ENCODE peak calls at places on chromosomes 1 and 21, in five cellular contexts. X, V, W, B and M are unnamed samples.

GRCh38 chr1:7752512-7753417 is 18.3 kb upstream of the VAMP3 start:
- DNase-seq in B (peak), W (peak), V (peak), X (peak), M (peak)

GRCh38 chr1:6313382-6314265 is 52.7 kb upstream of the GPR153 start:
- DNase-seq in V (no peak), X (no peak), W (no peak), B (no peak), M (no peak)

GRCh38 chr1:43991476-43992231 is at the start of gene CCDC24:
- DNase-seq in W (peak), V (peak), X (peak), B (peak), M (peak)

GRCh38 chr1:12112711-12113161 is 49.6 kb downstream of the TNFRSF8 start:
- DNase-seq in B (no peak), V (no peak), X (peak), W (no peak), M (no peak)

GRCh38 chr1:76035053-76035452 is 39.5 kb upstream of the ST6GALNAC3 start:
- DNase-seq in W (no peak), V (no peak), B (no peak), X (peak), M (peak)

GRCh38 chr1:7192453-7192852 is 407.2 kb downstream of the CAMTA1 start:
- DNase-seq in X (no peak), V (no peak), W (no peak), B (no peak), M (no peak)

GRCh38 chr1:8097077-8097799 is 71.1 kb upstream of the ERRFI1 start:
- DNase-seq in B (no peak), W (peak), V (peak), X (peak), M (no peak)

GRCh38 chr1:41641483-41641829 is 157.0 kb upstream of the EDN2 start:
- DNase-seq in V (no peak), X (no peak), B (no peak), W (no peak), M (no peak)

GRCh38 chr1:170221031-170221430 is 75.3 kb downstream of the NTMT2 start:
- DNase-seq in B (peak), W (no peak), X (peak), V (no peak), M (no peak)

GRCh38 chr1:179742717-179743678 is at the start of gene FAM163A:
- DNase-seq in X (no peak), B (no peak), W (peak), V (no peak), M (peak)

GRCh38 chr1:16720403-16721223 is 19.7 kb upstream of the RNU1-4 start:
- DNase-seq in B (no peak), X (no peak), V (no peak), W (no peak), M (no peak)

GRCh38 chr1:22250724-22251123 is 107.8 kb upstream of the WNT4 start:
- DNase-seq in V (no peak), B (no peak), X (peak), W (no peak), M (no peak)

GRCh38 chr1:94974224-94974623 is 47.3 kb upstream of the CNN3 start:
- DNase-seq in V (no peak), X (peak), B (peak), W (no peak), M (no peak)

GRCh38 chr1:162916821-162917613 is 56.0 kb upstream of the CCDC190 start:
- DNase-seq in X (no peak), W (no peak), B (no peak), V (no peak), M (no peak)

GRCh38 chr1:3064296-3064850 is 4.6 kb upstream of the PRDM16 start:
- DNase-seq in X (no peak), B (no peak), V (no peak), W (no peak), M (no peak)

GRCh38 chr1:182889997-182890396 is 50.9 kb downstream of the DHX9 start:
- DNase-seq in W (no peak), V (no peak), X (no peak), B (no peak), M (no peak)

GRCh38 chr1:25657121-25657521 is 40.5 kb downstream of the MAN1C1 start:
- DNase-seq in V (no peak), B (no peak), X (no peak), W (no peak), M (no peak)

GRCh38 chr1:26161408-26162219 is 2.7 kb downstream of the FAM110D start:
- DNase-seq in V (peak), B (no peak), X (peak), W (peak), M (peak)

GRCh38 chr21:34835526-34835925 is 166.7 kb downstream of the CLIC6 start:
- DNase-seq in V (no peak), W (no peak), X (peak), B (peak), M (no peak)

GRCh38 chr1:165234149-165234548 is 122.4 kb downstream of the LMX1A start:
- DNase-seq in B (no peak), X (no peak), V (no peak), W (no peak), M (no peak)

GRCh38 chr1:7679873-7680790 is 91.0 kb upstream of the VAMP3 start:
- DNase-seq in B (no peak), V (peak), X (peak), W (peak), M (peak)

GRCh38 chr1:41108696-41109284 is 87.3 kb upstream of the SLFNL1 start:
- DNase-seq in W (no peak), X (peak), B (peak), V (no peak), M (no peak)

GRCh38 chr1:30764396-30764795 is 6.8 kb upstream of the LAPTM5 start:
- DNase-seq in X (no peak), V (no peak), W (no peak), B (no peak), M (no peak)

GRCh38 chr1:54994355-54994990 is 4.3 kb upstream of the BSND start:
- DNase-seq in W (no peak), V (no peak), B (no peak), X (no peak), M (no peak)

GRCh38 chr1:44489481-44489880 is 84.4 kb downstream of the RNF220 start:
- DNase-seq in W (no peak), B (no peak), X (no peak), V (no peak), M (no peak)

GRCh38 chr1:210104103-210104502 is 128.5 kb upstream of the SERTAD4 start:
- DNase-seq in W (no peak), X (no peak), B (no peak), V (no peak), M (no peak)

GRCh38 chr1:245684111-245684510 is 529.3 kb downstream of the KIF26B start:
- DNase-seq in V (no peak), X (no peak), B (no peak), W (no peak), M (no peak)

GRCh38 chr1:33735624-33736023 is 128.3 kb upstream of the HMGB4 start:
- DNase-seq in X (peak), B (no peak), W (no peak), V (peak), M (peak)

GRCh38 chr1:228338521-228339051 is 68.0 kb downstream of the TRIM11 start:
- DNase-seq in B (no peak), X (no peak), W (no peak), V (no peak), M (no peak)

GRCh38 chr1:84247425-84248220 is 53.9 kb upstream of the SAMD13 start:
- DNase-seq in B (peak), X (no peak), W (no peak), V (peak), M (no peak)

GRCh38 chr1:189305279-189305678 is 1172.4 kb downstream of the BRINP3 start:
- DNase-seq in V (no peak), W (no peak), X (no peak), B (no peak), M (no peak)

GRCh38 chr1:186605762-186606350 is 74.4 kb downstream of the PTGS2 start:
- DNase-seq in V (peak), X (peak), B (peak), W (no peak), M (peak)

GRCh38 chr21:25831300-25831699 is 96.5 kb downstream of the GABPA start:
- DNase-seq in X (no peak), B (no peak), W (no peak), V (no peak), M (no peak)

GRCh38 chr1:230208619-230209261 is 141.7 kb downstream of the GALNT2 start:
- DNase-seq in V (no peak), B (no peak), X (no peak), W (no peak), M (no peak)

GRCh38 chr1:2541619-2542246 is 11.7 kb upstream of the HES5 start:
- DNase-seq in B (no peak), V (no peak), W (no peak), X (no peak), M (peak)

GRCh38 chr1:11524465-11525150 is 45.7 kb downstream of the DISP3 start:
- DNase-seq in W (no peak), B (no peak), V (no peak), X (no peak), M (no peak)

GRCh38 chr1:34425785-34426184 is 249.1 kb downstream of the C1orf94 start:
- DNase-seq in V (no peak), B (no peak), X (peak), W (no peak), M (no peak)

GRCh38 chr1:2229921-2230700 is 2.0 kb downstream of the SKI start:
- DNase-seq in B (no peak), W (no peak), V (peak), X (no peak), M (no peak)

GRCh38 chr1:11441211-11441952 is 37.6 kb upstream of the DISP3 start:
- DNase-seq in B (no peak), X (no peak), V (no peak), W (no peak), M (no peak)